ENCODE peak calls at places on chromosome 6, in eight cellular contexts. One of them, this sample, is unnamed.

GRCh38 chr6:95686272-95686671 is 108.9 kb downstream of the MANEA start:
- DNase-seq in DMS 273 treated with DMSO at 0.1 percent for 48 hours: no peak
- DNase-seq in anterior cingulate cortex: no peak
- DNase-seq in endothelial cell: no peak
- DNase-seq in activated CD4-positive, CD25-positive, alpha-beta regulatory T cell: no peak
- DNase-seq in AG08395: no peak
- DNase-seq in brain microvascular endothelial cell: no peak
- DNase-seq in activated naive CD4-positive, alpha-beta T cell treated with anti-CD3 and anti-CD28 coated beads, Interleukin-2, amount 50 U/mL, for 16 hours: no peak
- DNase-seq in this sample: no peak

GRCh38 chr6:53250137-53250760 is 98.5 kb downstream of the ELOVL5 start:
- DNase-seq in DMS 273 treated with DMSO at 0.1 percent for 48 hours: no peak
- DNase-seq in activated CD4-positive, CD25-positive, alpha-beta regulatory T cell: no peak
- DNase-seq in endothelial cell: no peak
- DNase-seq in activated naive CD4-positive, alpha-beta T cell treated with anti-CD3 and anti-CD28 coated beads, Interleukin-2, amount 50 U/mL, for 16 hours: no peak
- DNase-seq in anterior cingulate cortex: no peak
- DNase-seq in AG08395: peak
- DNase-seq in brain microvascular endothelial cell: peak
- DNase-seq in this sample: no peak

GRCh38 chr6:106539931-106540330 is 89.4 kb downstream of the RTN4IP1 start:
- DNase-seq in AG08395: no peak
- DNase-seq in brain microvascular endothelial cell: no peak
- DNase-seq in anterior cingulate cortex: no peak
- DNase-seq in DMS 273 treated with DMSO at 0.1 percent for 48 hours: no peak
- DNase-seq in endothelial cell: no peak
- DNase-seq in activated naive CD4-positive, alpha-beta T cell treated with anti-CD3 and anti-CD28 coated beads, Interleukin-2, amount 50 U/mL, for 16 hours: no peak
- DNase-seq in activated CD4-positive, CD25-positive, alpha-beta regulatory T cell: no peak
- DNase-seq in this sample: no peak

GRCh38 chr6:90294989-90295853 is 1.4 kb downstream of the BACH2 start:
- DNase-seq in DMS 273 treated with DMSO at 0.1 percent for 48 hours: no peak
- DNase-seq in brain microvascular endothelial cell: peak
- DNase-seq in anterior cingulate cortex: no peak
- DNase-seq in endothelial cell: peak
- DNase-seq in activated CD4-positive, CD25-positive, alpha-beta regulatory T cell: peak
- DNase-seq in activated naive CD4-positive, alpha-beta T cell treated with anti-CD3 and anti-CD28 coated beads, Interleukin-2, amount 50 U/mL, for 16 hours: peak
- DNase-seq in AG08395: no peak
- DNase-seq in this sample: peak

GRCh38 chr6:34680802-34681515 is 15.6 kb downstream of the ILRUN start:
- DNase-seq in AG08395: peak
- DNase-seq in endothelial cell: no peak
- DNase-seq in DMS 273 treated with DMSO at 0.1 percent for 48 hours: no peak
- DNase-seq in anterior cingulate cortex: no peak
- DNase-seq in activated CD4-positive, CD25-positive, alpha-beta regulatory T cell: no peak
- DNase-seq in activated naive CD4-positive, alpha-beta T cell treated with anti-CD3 and anti-CD28 coated beads, Interleukin-2, amount 50 U/mL, for 16 hours: no peak
- DNase-seq in brain microvascular endothelial cell: no peak
- DNase-seq in this sample: no peak

GRCh38 chr6:106870069-106870468 is 104.5 kb downstream of the CD24 start:
- DNase-seq in AG08395: peak
- DNase-seq in DMS 273 treated with DMSO at 0.1 percent for 48 hours: no peak
- DNase-seq in activated naive CD4-positive, alpha-beta T cell treated with anti-CD3 and anti-CD28 coated beads, Interleukin-2, amount 50 U/mL, for 16 hours: no peak
- DNase-seq in endothelial cell: no peak
- DNase-seq in brain microvascular endothelial cell: peak
- DNase-seq in anterior cingulate cortex: no peak
- DNase-seq in activated CD4-positive, CD25-positive, alpha-beta regulatory T cell: no peak
- DNase-seq in this sample: no peak

GRCh38 chr6:81054011-81054410 is 698.5 kb downstream of the TENT5A start:
- DNase-seq in activated naive CD4-positive, alpha-beta T cell treated with anti-CD3 and anti-CD28 coated beads, Interleukin-2, amount 50 U/mL, for 16 hours: no peak
- DNase-seq in DMS 273 treated with DMSO at 0.1 percent for 48 hours: no peak
- DNase-seq in brain microvascular endothelial cell: no peak
- DNase-seq in anterior cingulate cortex: no peak
- DNase-seq in activated CD4-positive, CD25-positive, alpha-beta regulatory T cell: no peak
- DNase-seq in AG08395: no peak
- DNase-seq in endothelial cell: no peak
- DNase-seq in this sample: no peak

GRCh38 chr6:30841644-30842504 is 42.4 kb upstream of the DDR1 start:
- DNase-seq in activated naive CD4-positive, alpha-beta T cell treated with anti-CD3 and anti-CD28 coated beads, Interleukin-2, amount 50 U/mL, for 16 hours: no peak
- DNase-seq in brain microvascular endothelial cell: no peak
- DNase-seq in activated CD4-positive, CD25-positive, alpha-beta regulatory T cell: no peak
- DNase-seq in DMS 273 treated with DMSO at 0.1 percent for 48 hours: no peak
- DNase-seq in AG08395: no peak
- DNase-seq in anterior cingulate cortex: no peak
- DNase-seq in endothelial cell: no peak
- DNase-seq in this sample: no peak

GRCh38 chr6:151284012-151284411 is 44.2 kb downstream of the AKAP12 start:
- DNase-seq in activated naive CD4-positive, alpha-beta T cell treated with anti-CD3 and anti-CD28 coated beads, Interleukin-2, amount 50 U/mL, for 16 hours: no peak
- DNase-seq in activated CD4-positive, CD25-positive, alpha-beta regulatory T cell: no peak
- DNase-seq in AG08395: no peak
- DNase-seq in DMS 273 treated with DMSO at 0.1 percent for 48 hours: no peak
- DNase-seq in anterior cingulate cortex: no peak
- DNase-seq in brain microvascular endothelial cell: no peak
- DNase-seq in endothelial cell: no peak
- DNase-seq in this sample: no peak

GRCh38 chr6:53825514-53826321 is 30.9 kb downstream of the LRRC1 start:
- DNase-seq in activated CD4-positive, CD25-positive, alpha-beta regulatory T cell: no peak
- DNase-seq in endothelial cell: no peak
- DNase-seq in activated naive CD4-positive, alpha-beta T cell treated with anti-CD3 and anti-CD28 coated beads, Interleukin-2, amount 50 U/mL, for 16 hours: no peak
- DNase-seq in anterior cingulate cortex: no peak
- DNase-seq in brain microvascular endothelial cell: no peak
- DNase-seq in DMS 273 treated with DMSO at 0.1 percent for 48 hours: no peak
- DNase-seq in AG08395: peak
- DNase-seq in this sample: no peak

GRCh38 chr6:168596316-168596715 is 155.3 kb downstream of the SMOC2 start:
- DNase-seq in anterior cingulate cortex: peak
- DNase-seq in endothelial cell: no peak
- DNase-seq in AG08395: no peak
- DNase-seq in activated naive CD4-positive, alpha-beta T cell treated with anti-CD3 and anti-CD28 coated beads, Interleukin-2, amount 50 U/mL, for 16 hours: no peak
- DNase-seq in DMS 273 treated with DMSO at 0.1 percent for 48 hours: no peak
- DNase-seq in activated CD4-positive, CD25-positive, alpha-beta regulatory T cell: no peak
- DNase-seq in brain microvascular endothelial cell: no peak
- DNase-seq in this sample: no peak

GRCh38 chr6:7532232-7532631 is 9.2 kb upstream of the DSP start:
- DNase-seq in activated CD4-positive, CD25-positive, alpha-beta regulatory T cell: no peak
- DNase-seq in DMS 273 treated with DMSO at 0.1 percent for 48 hours: no peak
- DNase-seq in brain microvascular endothelial cell: no peak
- DNase-seq in activated naive CD4-positive, alpha-beta T cell treated with anti-CD3 and anti-CD28 coated beads, Interleukin-2, amount 50 U/mL, for 16 hours: no peak
- DNase-seq in endothelial cell: no peak
- DNase-seq in anterior cingulate cortex: no peak
- DNase-seq in AG08395: no peak
- DNase-seq in this sample: no peak

GRCh38 chr6:33878541-33878940 is 74.7 kb upstream of the MLN start:
- DNase-seq in activated naive CD4-positive, alpha-beta T cell treated with anti-CD3 and anti-CD28 coated beads, Interleukin-2, amount 50 U/mL, for 16 hours: no peak
- DNase-seq in AG08395: no peak
- DNase-seq in DMS 273 treated with DMSO at 0.1 percent for 48 hours: no peak
- DNase-seq in activated CD4-positive, CD25-positive, alpha-beta regulatory T cell: no peak
- DNase-seq in endothelial cell: no peak
- DNase-seq in anterior cingulate cortex: no peak
- DNase-seq in brain microvascular endothelial cell: no peak
- DNase-seq in this sample: no peak

GRCh38 chr6:131731224-131731623 is 20.4 kb upstream of the CTAGE9 start:
- DNase-seq in activated naive CD4-positive, alpha-beta T cell treated with anti-CD3 and anti-CD28 coated beads, Interleukin-2, amount 50 U/mL, for 16 hours: no peak
- DNase-seq in activated CD4-positive, CD25-positive, alpha-beta regulatory T cell: no peak
- DNase-seq in endothelial cell: no peak
- DNase-seq in brain microvascular endothelial cell: no peak
- DNase-seq in anterior cingulate cortex: no peak
- DNase-seq in DMS 273 treated with DMSO at 0.1 percent for 48 hours: no peak
- DNase-seq in AG08395: no peak
- DNase-seq in this sample: no peak

GRCh38 chr6:109874621-109875020 is 103.5 kb upstream of the GPR6 start:
- DNase-seq in AG08395: no peak
- DNase-seq in activated naive CD4-positive, alpha-beta T cell treated with anti-CD3 and anti-CD28 coated beads, Interleukin-2, amount 50 U/mL, for 16 hours: no peak
- DNase-seq in brain microvascular endothelial cell: no peak
- DNase-seq in anterior cingulate cortex: no peak
- DNase-seq in endothelial cell: no peak
- DNase-seq in activated CD4-positive, CD25-positive, alpha-beta regulatory T cell: no peak
- DNase-seq in DMS 273 treated with DMSO at 0.1 percent for 48 hours: no peak
- DNase-seq in this sample: no peak

GRCh38 chr6:38012573-38012972 is 193.0 kb downstream of the ZFAND3 start:
- DNase-seq in activated CD4-positive, CD25-positive, alpha-beta regulatory T cell: no peak
- DNase-seq in DMS 273 treated with DMSO at 0.1 percent for 48 hours: peak
- DNase-seq in activated naive CD4-positive, alpha-beta T cell treated with anti-CD3 and anti-CD28 coated beads, Interleukin-2, amount 50 U/mL, for 16 hours: peak
- DNase-seq in AG08395: peak
- DNase-seq in endothelial cell: peak
- DNase-seq in anterior cingulate cortex: no peak
- DNase-seq in brain microvascular endothelial cell: peak
- DNase-seq in this sample: no peak

GRCh38 chr6:22279427-22279826 is 17.4 kb downstream of the PRL start:
- DNase-seq in activated CD4-positive, CD25-positive, alpha-beta regulatory T cell: no peak
- DNase-seq in brain microvascular endothelial cell: no peak
- DNase-seq in activated naive CD4-positive, alpha-beta T cell treated with anti-CD3 and anti-CD28 coated beads, Interleukin-2, amount 50 U/mL, for 16 hours: no peak
- DNase-seq in DMS 273 treated with DMSO at 0.1 percent for 48 hours: no peak
- DNase-seq in endothelial cell: no peak
- DNase-seq in anterior cingulate cortex: no peak
- DNase-seq in AG08395: no peak
- DNase-seq in this sample: no peak

GRCh38 chr6:105988321-105988720 is 97.8 kb upstream of the PRDM1 start:
- DNase-seq in AG08395: peak
- DNase-seq in activated naive CD4-positive, alpha-beta T cell treated with anti-CD3 and anti-CD28 coated beads, Interleukin-2, amount 50 U/mL, for 16 hours: no peak
- DNase-seq in activated CD4-positive, CD25-positive, alpha-beta regulatory T cell: no peak
- DNase-seq in endothelial cell: no peak
- DNase-seq in DMS 273 treated with DMSO at 0.1 percent for 48 hours: no peak
- DNase-seq in anterior cingulate cortex: no peak
- DNase-seq in brain microvascular endothelial cell: no peak
- DNase-seq in this sample: no peak

GRCh38 chr6:154583546-154584188 is 73.2 kb upstream of the CNKSR3 start:
- DNase-seq in activated naive CD4-positive, alpha-beta T cell treated with anti-CD3 and anti-CD28 coated beads, Interleukin-2, amount 50 U/mL, for 16 hours: no peak
- DNase-seq in anterior cingulate cortex: no peak
- DNase-seq in DMS 273 treated with DMSO at 0.1 percent for 48 hours: no peak
- DNase-seq in endothelial cell: no peak
- DNase-seq in AG08395: no peak
- DNase-seq in activated CD4-positive, CD25-positive, alpha-beta regulatory T cell: no peak
- DNase-seq in brain microvascular endothelial cell: no peak
- DNase-seq in this sample: no peak

GRCh38 chr6:149458196-149458595 is 26.6 kb downstream of the ZC3H12D start:
- DNase-seq in brain microvascular endothelial cell: no peak
- DNase-seq in activated naive CD4-positive, alpha-beta T cell treated with anti-CD3 and anti-CD28 coated beads, Interleukin-2, amount 50 U/mL, for 16 hours: no peak
- DNase-seq in AG08395: no peak
- DNase-seq in activated CD4-positive, CD25-positive, alpha-beta regulatory T cell: no peak
- DNase-seq in endothelial cell: no peak
- DNase-seq in anterior cingulate cortex: no peak
- DNase-seq in DMS 273 treated with DMSO at 0.1 percent for 48 hours: no peak
- DNase-seq in this sample: no peak

GRCh38 chr6:46756469-46757205 is 9.9 kb downstream of the ANKRD66 start:
- DNase-seq in AG08395: no peak
- DNase-seq in anterior cingulate cortex: no peak
- DNase-seq in activated CD4-positive, CD25-positive, alpha-beta regulatory T cell: no peak
- DNase-seq in brain microvascular endothelial cell: no peak
- DNase-seq in endothelial cell: no peak
- DNase-seq in DMS 273 treated with DMSO at 0.1 percent for 48 hours: no peak
- DNase-seq in activated naive CD4-positive, alpha-beta T cell treated with anti-CD3 and anti-CD28 coated beads, Interleukin-2, amount 50 U/mL, for 16 hours: no peak
- DNase-seq in this sample: no peak

GRCh38 chr6:122565708-122566107 is 44.5 kb upstream of the PKIB start:
- DNase-seq in activated CD4-positive, CD25-positive, alpha-beta regulatory T cell: no peak
- DNase-seq in activated naive CD4-positive, alpha-beta T cell treated with anti-CD3 and anti-CD28 coated beads, Interleukin-2, amount 50 U/mL, for 16 hours: no peak
- DNase-seq in AG08395: no peak
- DNase-seq in DMS 273 treated with DMSO at 0.1 percent for 48 hours: no peak
- DNase-seq in anterior cingulate cortex: no peak
- DNase-seq in endothelial cell: no peak
- DNase-seq in brain microvascular endothelial cell: no peak
- DNase-seq in this sample: no peak

GRCh38 chr6:75775219-75775618 is 26.2 kb downstream of the MYO6 start:
- DNase-seq in endothelial cell: no peak
- DNase-seq in brain microvascular endothelial cell: no peak
- DNase-seq in anterior cingulate cortex: no peak
- DNase-seq in activated naive CD4-positive, alpha-beta T cell treated with anti-CD3 and anti-CD28 coated beads, Interleukin-2, amount 50 U/mL, for 16 hours: no peak
- DNase-seq in AG08395: no peak
- DNase-seq in activated CD4-positive, CD25-positive, alpha-beta regulatory T cell: no peak
- DNase-seq in DMS 273 treated with DMSO at 0.1 percent for 48 hours: peak
- DNase-seq in this sample: no peak

GRCh38 chr6:53956068-53956711 is 155.1 kb upstream of the MLIP start:
- DNase-seq in DMS 273 treated with DMSO at 0.1 percent for 48 hours: peak
- DNase-seq in anterior cingulate cortex: peak
- DNase-seq in AG08395: peak
- DNase-seq in activated CD4-positive, CD25-positive, alpha-beta regulatory T cell: no peak
- DNase-seq in brain microvascular endothelial cell: peak
- DNase-seq in endothelial cell: peak
- DNase-seq in activated naive CD4-positive, alpha-beta T cell treated with anti-CD3 and anti-CD28 coated beads, Interleukin-2, amount 50 U/mL, for 16 hours: no peak
- DNase-seq in this sample: no peak

GRCh38 chr6:11965499-11965898 is 46.6 kb upstream of the HIVEP1 start:
- DNase-seq in activated CD4-positive, CD25-positive, alpha-beta regulatory T cell: no peak
- DNase-seq in activated naive CD4-positive, alpha-beta T cell treated with anti-CD3 and anti-CD28 coated beads, Interleukin-2, amount 50 U/mL, for 16 hours: no peak
- DNase-seq in endothelial cell: no peak
- DNase-seq in brain microvascular endothelial cell: no peak
- DNase-seq in anterior cingulate cortex: no peak
- DNase-seq in DMS 273 treated with DMSO at 0.1 percent for 48 hours: no peak
- DNase-seq in AG08395: no peak
- DNase-seq in this sample: no peak

GRCh38 chr6:169961772-169962561 is 210.5 kb downstream of the ERMARD start:
- DNase-seq in endothelial cell: peak
- DNase-seq in activated naive CD4-positive, alpha-beta T cell treated with anti-CD3 and anti-CD28 coated beads, Interleukin-2, amount 50 U/mL, for 16 hours: peak
- DNase-seq in activated CD4-positive, CD25-positive, alpha-beta regulatory T cell: no peak
- DNase-seq in DMS 273 treated with DMSO at 0.1 percent for 48 hours: no peak
- DNase-seq in anterior cingulate cortex: no peak
- DNase-seq in brain microvascular endothelial cell: no peak
- DNase-seq in AG08395: no peak
- DNase-seq in this sample: peak

GRCh38 chr6:37209461-37210205 is 39.7 kb downstream of the PIM1 start:
- DNase-seq in AG08395: no peak
- DNase-seq in activated naive CD4-positive, alpha-beta T cell treated with anti-CD3 and anti-CD28 coated beads, Interleukin-2, amount 50 U/mL, for 16 hours: peak
- DNase-seq in anterior cingulate cortex: no peak
- DNase-seq in DMS 273 treated with DMSO at 0.1 percent for 48 hours: no peak
- DNase-seq in activated CD4-positive, CD25-positive, alpha-beta regulatory T cell: no peak
- DNase-seq in brain microvascular endothelial cell: no peak
- DNase-seq in endothelial cell: no peak
- DNase-seq in this sample: peak